ENCODE peak calls at places on chromosome 1, in nine cellular contexts. C, E, Y, K, S, P, Q, A and J are unnamed samples.

GRCh38 chr1:109983380-109984189 is 980 bp upstream of the AHCYL1 start:
- DNase-seq in C (no peak), E (no peak), Y (no peak), K (no peak), S (no peak), P (no peak), Q (no peak), A (no peak), J (no peak)

GRCh38 chr1:245079021-245079609 is 75.7 kb upstream of the KIF26B start:
- DNase-seq in C (no peak), E (no peak), Y (no peak), K (no peak), S (no peak), P (no peak), Q (peak; percentile 39), A (no peak), J (no peak)

GRCh38 chr1:167262820-167263219 is 42.1 kb downstream of the POU2F1 start:
- DNase-seq in C (no peak), E (no peak), Y (no peak), K (no peak), S (no peak), P (no peak), Q (no peak), A (no peak), J (no peak)

GRCh38 chr1:197463142-197463541 is 195.1 kb downstream of the CRB1 start:
- DNase-seq in C (no peak), E (no peak), Y (no peak), K (no peak), S (no peak), P (no peak), Q (no peak), A (no peak), J (no peak)

GRCh38 chr1:246510147-246511030 is 3.3 kb upstream of the SMYD3 start:
- DNase-seq in C (no peak), E (no peak), Y (no peak), K (no peak), S (no peak), P (no peak), Q (no peak), A (no peak), J (no peak)

GRCh38 chr1:50570064-50570463 is 146.8 kb upstream of the DMRTA2 start:
- DNase-seq in C (no peak), E (no peak), Y (no peak), K (no peak), S (peak; percentile 11), P (no peak), Q (no peak), A (no peak), J (no peak)

GRCh38 chr1:53543130-53543770 is 84.1 kb downstream of the DMRTB1 start:
- DNase-seq in C (no peak), E (no peak), Y (no peak), K (no peak), S (no peak), P (no peak), Q (no peak), A (no peak), J (no peak)

GRCh38 chr1:3483801-3484444 is 29.5 kb downstream of the ARHGEF16 start:
- DNase-seq in C (no peak), E (peak; percentile 14), Y (no peak), K (peak; percentile 12), S (peak; percentile 79), P (no peak), Q (no peak), A (peak; percentile 50), J (no peak)

GRCh38 chr1:1599030-1599916 is 662 bp downstream of the FNDC10 start:
- DNase-seq in C (no peak), E (peak; percentile 17), Y (no peak), K (peak; percentile 26), S (peak; percentile 83), P (peak; percentile 81), Q (peak; percentile 65), A (no peak), J (peak; percentile 56)